ENCODE peak calls at places on chromosomes 7 and 10, in five cellular contexts. C is pancreas, Z is brain microvascular endothelial cell, X is BJ, R is heart left ventricle. H is an unnamed sample.

GRCh38 chr7:22387583-22387982 is 30.6 kb upstream of the RAPGEF5 start:
- DNase-seq in C (no peak), Z (peak; percentile 73), X (no peak), R (peak; percentile 30), H (peak; percentile 40)

GRCh38 chr10:118865998-118866778 is 111.4 kb upstream of the CACUL1 start:
- DNase-seq in C (no peak), Z (no peak), X (no peak), R (no peak), H (no peak)

GRCh38 chr10:62437696-62438095 is 63.5 kb downstream of the ZNF365 start:
- DNase-seq in C (no peak), Z (peak; percentile 71), X (peak; percentile 89), R (no peak), H (peak; percentile 86)

GRCh38 chr10:92742331-92743228 is 52.8 kb downstream of the HHEX start:
- DNase-seq in C (no peak), Z (no peak), X (no peak), R (no peak), H (no peak)

GRCh38 chr10:99870051-99870730 is 87.8 kb downstream of the ABCC2 start:
- DNase-seq in C (no peak), Z (no peak), X (no peak), R (no peak), H (no peak)

GRCh38 chr10:91597397-91597881 is 35.4 kb downstream of the PPP1R3C start:
- DNase-seq in C (no peak), Z (peak; percentile 11), X (no peak), R (no peak), H (no peak)

GRCh38 chr7:5550831-5551230 is 127.2 kb upstream of the TNRC18 start:
- DNase-seq in C (no peak), Z (no peak), X (no peak), R (no peak), H (no peak)

GRCh38 chr10:61397175-61397986 is 55.8 kb downstream of the TMEM26 start:
- DNase-seq in C (no peak), Z (no peak), X (no peak), R (no peak), H (peak; percentile 21)

GRCh38 chr7:25856056-25856780 is 295.8 kb upstream of the NFE2L3 start:
- DNase-seq in C (no peak), Z (no peak), X (no peak), R (no peak), H (no peak)

GRCh38 chr10:1650542-1651279 is 86.6 kb downstream of the ADARB2 start:
- DNase-seq in C (no peak), Z (no peak), X (no peak), R (no peak), H (no peak)

GRCh38 chr7:66250711-66251110 is 45.6 kb downstream of the TPST1 start:
- DNase-seq in C (no peak), Z (peak; percentile 92), X (no peak), R (no peak), H (peak; percentile 72)

GRCh38 chr7:129434846-129435318 is 650 bp downstream of the STRIP2 start:
- DNase-seq in C (peak; percentile 25), Z (peak; percentile 2), X (no peak), R (no peak), H (peak; percentile 55)

GRCh38 chr10:15169555-15170407 is 1.3 kb upstream of the NMT2 start:
- DNase-seq in C (no peak), Z (no peak), X (no peak), R (peak; percentile 27), H (no peak)

GRCh38 chr10:37710831-37711616 is 146.4 kb downstream of the ZNF248 start:
- DNase-seq in C (no peak), Z (no peak), X (no peak), R (no peak), H (no peak)

GRCh38 chr7:141103847-141104429 is 30.1 kb downstream of the TMEM178B start:
- DNase-seq in C (no peak), Z (no peak), X (no peak), R (no peak), H (no peak)

GRCh38 chr10:124669141-124669823 is 74.9 kb downstream of the FAM53B start:
- DNase-seq in C (peak; percentile 6), Z (no peak), X (no peak), R (no peak), H (no peak)

GRCh38 chr7:37052673-37053072 is 328.4 kb upstream of the AOAH start:
- DNase-seq in C (peak; percentile 32), Z (peak; percentile 47), X (no peak), R (peak; percentile 32), H (peak; percentile 18)

GRCh38 chr10:129626801-129627434 is 159.9 kb downstream of the MGMT start:
- DNase-seq in C (no peak), Z (no peak), X (no peak), R (no peak), H (no peak)

GRCh38 chr7:79317728-79318127 is 135.7 kb downstream of the MAGI2 start:
- DNase-seq in C (no peak), Z (peak; percentile 77), X (peak; percentile 46), R (no peak), H (peak; percentile 89)

GRCh38 chr7:16494551-16494950 is 29.0 kb upstream of the SOSTDC1 start:
- DNase-seq in C (no peak), Z (no peak), X (no peak), R (no peak), H (no peak)

GRCh38 chr7:132255898-132256297 is 320.4 kb downstream of the PLXNA4 start:
- DNase-seq in C (peak; percentile 46), Z (no peak), X (no peak), R (peak; percentile 66), H (no peak)

GRCh38 chr10:78398385-78398784 is 364.7 kb downstream of the RPS24 start:
- DNase-seq in C (no peak), Z (no peak), X (no peak), R (no peak), H (no peak)

GRCh38 chr7:94355389-94355788 is 39.3 kb upstream of the COL1A2 start:
- DNase-seq in C (no peak), Z (no peak), X (peak; percentile 31), R (no peak), H (no peak)

GRCh38 chr10:42488416-42488815 is 150.0 kb downstream of the ZNF33B start:
- DNase-seq in C (no peak), Z (no peak), X (peak; percentile 36), R (no peak), H (peak; percentile 60)

GRCh38 chr10:70461397-70462348 is 16.9 kb upstream of the PALD1 start:
- DNase-seq in C (no peak), Z (peak; percentile 56), X (no peak), R (peak; percentile 71), H (peak; percentile 35)

GRCh38 chr10:3907514-3907913 is 122.5 kb upstream of the KLF6 start:
- DNase-seq in C (no peak), Z (peak; percentile 55), X (no peak), R (peak; percentile 66), H (no peak)

GRCh38 chr10:122981066-122981464 is 864 bp downstream of the PSTK start:
- DNase-seq in C (no peak), Z (peak; percentile 35), X (no peak), R (no peak), H (peak; percentile 71)

GRCh38 chr7:97555845-97556431 is 175.9 kb upstream of the TAC1 start:
- DNase-seq in C (no peak), Z (no peak), X (no peak), R (no peak), H (no peak)

GRCh38 chr10:113326160-113327111 is 226.4 kb upstream of the HABP2 start:
- DNase-seq in C (no peak), Z (peak; percentile 93), X (peak; percentile 83), R (peak; percentile 54), H (peak; percentile 92)

DNA sequence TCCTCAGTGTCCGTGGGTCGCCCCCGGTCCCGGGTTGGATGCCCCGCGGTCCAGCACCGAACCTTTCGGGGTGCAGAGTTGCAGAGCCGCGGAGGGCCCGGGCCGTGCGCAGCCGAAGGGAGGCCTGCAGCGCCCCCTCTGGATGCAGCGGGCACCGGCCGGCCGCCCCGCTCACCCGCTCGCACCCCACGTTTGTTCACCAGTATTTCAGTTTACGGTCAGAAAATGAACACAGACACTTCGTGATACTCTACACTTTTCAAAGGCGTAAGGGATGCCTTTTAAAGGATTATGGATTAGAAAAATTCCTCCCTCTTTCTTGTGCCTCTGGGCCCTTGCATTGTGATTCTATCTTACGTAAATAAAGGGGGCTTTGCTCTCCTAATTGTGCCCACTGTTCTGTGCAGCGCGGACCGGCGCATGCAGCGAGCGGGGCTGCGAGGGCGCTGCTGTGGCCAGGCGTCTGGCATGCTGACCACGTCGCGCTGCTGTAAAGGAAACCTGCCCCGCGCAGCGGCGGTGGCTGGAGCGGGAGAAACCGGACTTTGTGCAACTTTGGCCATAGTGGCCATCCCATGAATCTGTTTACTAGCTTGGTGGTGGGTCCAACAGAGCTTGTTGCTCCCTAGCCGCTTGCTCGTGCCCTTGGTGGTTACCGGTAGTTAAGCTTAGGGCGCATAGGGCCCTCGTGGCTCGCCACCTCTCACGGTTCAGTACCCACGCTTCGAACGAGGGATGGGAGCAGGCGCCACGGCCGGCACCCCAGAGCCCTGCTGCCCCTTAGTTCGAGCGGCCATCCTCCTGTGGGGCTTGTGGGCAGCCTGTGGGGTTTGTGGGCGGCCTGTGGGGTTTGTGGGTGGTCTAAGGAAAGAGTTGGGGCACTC is 755 bp upstream of the MEST start:
- DNase-seq in C (peak; percentile 47), Z (peak; percentile 29), X (no peak), R (peak; percentile 34), H (peak; percentile 68)
- H3K4me3 ChIP-seq in C (peak overlapping the region; percentile 48), Z (peak overlapping the region; percentile 68), X (peak overlapping the region; percentile 62), R (peak overlapping the region; percentile 57), H (peak overlapping the region; percentile 86)

DNA sequence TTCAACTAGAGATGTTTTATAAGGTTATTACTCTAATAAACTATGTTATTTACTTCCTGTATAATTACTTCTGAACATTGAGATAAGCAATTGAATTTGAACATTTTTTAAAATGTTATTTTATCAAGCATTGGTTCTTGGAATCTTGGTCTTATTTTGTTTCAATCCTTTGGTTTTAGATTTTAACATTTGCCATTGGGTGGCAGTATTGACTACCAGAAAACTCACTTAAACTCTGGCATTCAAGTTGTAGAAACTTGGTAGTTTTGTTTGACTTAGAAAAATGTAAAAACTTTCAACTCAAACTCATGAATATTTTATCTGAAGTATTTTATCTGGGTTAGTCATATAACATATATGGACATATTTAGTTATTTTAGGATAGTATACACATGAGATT is 48.1 kb downstream of the ATRNL1 start:
- DNase-seq in C (no peak), Z (no peak), X (no peak), R (no peak), H (peak; percentile 45)
- TF ChIP-seq CTCF in C (no peak), Z (peak; percentile 20), X (peak; percentile 42), R (peak; percentile 44), H (peak; percentile 27)

DNA sequence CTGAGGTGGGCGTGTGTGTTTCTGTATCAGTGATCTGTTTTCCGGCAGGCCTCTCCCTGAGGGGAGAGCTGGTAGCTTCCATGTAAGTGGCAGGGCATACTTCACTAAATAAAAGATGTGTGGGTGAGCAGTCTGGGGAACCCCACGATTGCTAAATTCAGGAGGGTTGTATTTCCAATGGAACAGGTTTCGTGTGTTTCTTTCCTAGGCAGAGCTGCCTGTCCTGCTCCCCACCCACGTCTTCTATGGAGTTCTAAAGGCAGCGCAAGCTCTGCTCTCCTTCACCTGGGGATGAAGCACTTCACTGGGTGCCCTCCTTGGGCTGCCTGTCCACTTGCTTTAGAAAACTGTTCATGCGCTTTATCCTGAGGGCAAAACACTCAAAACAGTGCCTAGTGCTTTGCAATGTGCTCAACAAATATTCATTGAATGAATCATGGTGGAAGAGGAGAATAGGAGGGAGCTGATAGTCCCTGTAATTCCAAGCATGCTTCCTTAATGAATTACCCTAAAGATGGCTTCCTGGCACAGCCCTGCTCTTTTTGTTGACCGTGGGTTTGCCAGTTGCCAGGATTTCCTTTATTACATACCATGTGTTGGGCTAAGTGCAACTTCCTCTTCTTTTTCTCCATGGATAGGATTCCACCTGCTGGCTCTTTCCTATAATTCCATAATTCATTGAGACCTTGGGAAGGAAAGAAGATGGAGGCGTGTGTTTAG is 50.6 kb upstream of the SRPK2 start:
- DNase-seq in C (no peak), Z (peak; percentile 28), X (peak; percentile 90), R (no peak), H (peak; percentile 76)
- H3K4me3 ChIP-seq in C (no peak overlapping the region), Z (no peak overlapping the region), X (no peak overlapping the region), R (no peak overlapping the region), H (no peak overlapping the region)

GRCh38 chr7:100119075-100119700 is at the start of the genes CNPY4 and TAF6:
- DNase-seq in C (peak; percentile 96), Z (peak; percentile 92), X (peak; percentile 68), R (peak; percentile 97), H (peak; percentile 91)
- TF ChIP-seq CTCF in C (no peak), Z (no peak), X (no peak), R (no peak), H (no peak)